ENCODE peak calls at places on chromosomes 6 and 20, in seven cellular contexts. K is HCT116; T is ovary; H is tibial artery; I is left ventricle myocardium inferior; U is CD8-positive, alpha-beta memory T cell; M is gastrocnemius medialis. W is an unnamed sample. For H3K9me3, the result is how much of the 10 kb centered on the place peaks cover.

GRCh38 chr6:140252099-140252498 is 877.7 kb upstream of the CITED2 start:
- DNase-seq in K (no peak), T (no peak), H (no peak), I (no peak), U (no peak), M (no peak), W (no peak)

GRCh38 chr6:42674780-42675179 is 47.6 kb downstream of the PRPH2 start:
- DNase-seq in K (no peak), T (no peak), H (no peak), I (no peak), U (no peak), M (peak), W (no peak)

GRCh38 chr20:19013907-19014306 is 198.5 kb upstream of the SLC24A3 start:
- DNase-seq in K (no peak), T (no peak), H (no peak), I (no peak), U (no peak), M (no peak), W (no peak)

GRCh38 chr6:116461563-116462507 is 660 bp downstream of the CALHM6 start:
- DNase-seq in K (no peak), T (peak), H (peak), I (peak), U (peak), M (no peak), W (peak)

GRCh38 chr6:16651871-16652270 is 109.4 kb downstream of the ATXN1 start:
- DNase-seq in K (no peak), T (no peak), H (no peak), I (no peak), U (no peak), M (no peak), W (no peak)

GRCh38 chr6:13513606-13514502 is 26.5 kb upstream of the GFOD1 start:
- DNase-seq in K (no peak), T (no peak), H (no peak), I (no peak), U (no peak), M (no peak), W (no peak)

GRCh38 chr20:57092112-57092899 is 174.1 kb downstream of the BMP7 start:
- DNase-seq in K (peak), T (no peak), H (no peak), I (peak), U (no peak), M (no peak), W (peak)

GRCh38 chr6:121222656-121223055 is 111.6 kb downstream of the TBC1D32 start:
- DNase-seq in K (no peak), T (no peak), H (no peak), I (no peak), U (no peak), M (no peak), W (no peak)

GRCh38 chr20:50347568-50347981 is 156.9 kb downstream of the CEBPB start:
- DNase-seq in K (no peak), T (no peak), H (no peak), I (no peak), U (no peak), M (no peak), W (no peak)

GRCh38 chr6:27630727-27631613 is 158.1 kb upstream of the ZNF184 start:
- DNase-seq in K (peak), T (peak), H (no peak), I (no peak), U (no peak), M (no peak), W (no peak)

GRCh38 chr20:47003223-47003622 is 108.6 kb downstream of the EYA2 start:
- DNase-seq in K (no peak), T (no peak), H (no peak), I (no peak), U (no peak), M (no peak), W (no peak)

GRCh38 chr6:27209659-27210269 is 37.7 kb upstream of the PRSS16 start:
- DNase-seq in K (no peak), T (no peak), H (no peak), I (no peak), U (no peak), M (no peak), W (no peak)

GRCh38 chr6:72850040-72850439 is 228.2 kb downstream of the KCNQ5 start:
- DNase-seq in K (no peak), T (no peak), H (no peak), I (no peak), U (no peak), M (no peak), W (no peak)

GRCh38 chr6:103011605-103012004 is 1618.1 kb downstream of the GRIK2 start:
- DNase-seq in K (no peak), T (no peak), H (no peak), I (no peak), U (no peak), M (no peak), W (no peak)

GRCh38 chr6:149012040-149012545 is 265.3 kb downstream of the UST start:
- DNase-seq in K (peak), T (no peak), H (no peak), I (no peak), U (no peak), M (no peak), W (no peak)

GRCh38 chr6:83853178-83853967 is at the start of gene RIPPLY2:
- DNase-seq in K (no peak), T (no peak), H (peak), I (peak), U (no peak), M (no peak), W (no peak)

GRCh38 chr20:59945175-59945574 is 5.0 kb downstream of the FAM217B start:
- DNase-seq in K (no peak), T (no peak), H (no peak), I (no peak), U (no peak), M (no peak), W (no peak)

GRCh38 chr6:89584539-89584938 is 54.0 kb downstream of the LYRM2 start:
- DNase-seq in K (no peak), T (no peak), H (no peak), I (no peak), U (no peak), M (no peak), W (no peak)

GRCh38 chr20:17627101-17627950 is 54.7 kb downstream of the RRBP1 start:
- DNase-seq in K (no peak), T (no peak), H (peak), I (peak), U (no peak), M (no peak), W (no peak)

GRCh38 chr6:40948598-40948997 is 90.4 kb downstream of the UNC5CL start:
- DNase-seq in K (no peak), T (no peak), H (no peak), I (no peak), U (no peak), M (no peak), W (no peak)

GRCh38 chr6:27144740-27145079 is 102.8 kb upstream of the PRSS16 start:
- DNase-seq in K (no peak), T (no peak), H (no peak), I (no peak), U (no peak), M (no peak), W (no peak)

GRCh38 chr6:82017316-82017715 is 230.2 kb downstream of the IBTK start:
- DNase-seq in K (peak), T (peak), H (peak), I (no peak), U (no peak), M (peak), W (no peak)

GRCh38 chr6:170284866-170285469 is 5.9 kb downstream of the DLL1 start:
- DNase-seq in K (no peak), T (no peak), H (no peak), I (no peak), U (no peak), M (no peak), W (no peak)

GRCh38 chr20:44970243-44970757 is 4.0 kb downstream of the STK4 start:
- DNase-seq in K (no peak), T (no peak), H (no peak), I (no peak), U (no peak), M (no peak), W (no peak)

GRCh38 chr6:133890941-133891813 is 2.3 kb downstream of the TCF21 start:
- DNase-seq in K (no peak), T (peak), H (no peak), I (peak), U (no peak), M (no peak), W (no peak)

GRCh38 chr6:63643862-63644261 is 8.3 kb downstream of the PHF3 start:
- DNase-seq in K (no peak), T (no peak), H (no peak), I (no peak), U (no peak), M (no peak), W (no peak)

GRCh38 chr6:157879034-157879872 is 56.2 kb downstream of the SNX9 start:
- DNase-seq in K (no peak), T (no peak), H (no peak), I (no peak), U (no peak), M (no peak), W (no peak)

GRCh38 chr6:39319621-39320369 is 2.7 kb downstream of the KCNK16 start:
- DNase-seq in K (no peak), T (no peak), H (no peak), I (no peak), U (no peak), M (no peak), W (no peak)

GRCh38 chr6:2044192-2044591 is 201.2 kb downstream of the GMDS start:
- DNase-seq in K (no peak), T (no peak), H (no peak), I (no peak), U (no peak), M (no peak), W (no peak)
- H3K9me3 ChIP-seq in K (under half), T (under half), H (under half), I (under half), U (under half), M (under half), W (under half)

GRCh38 chr6:109360791-109361190 is 21.5 kb downstream of the CD164 start:
- DNase-seq in K (no peak), T (no peak), H (no peak), I (no peak), U (no peak), M (no peak), W (no peak)

GRCh38 chr6:109358204-109358603 is 24.1 kb downstream of the CD164 start:
- DNase-seq in K (no peak), T (no peak), H (no peak), I (no peak), U (no peak), M (no peak), W (no peak)

GRCh38 chr6:109360281-109360680 is 22.0 kb downstream of the CD164 start:
- DNase-seq in K (no peak), T (no peak), H (no peak), I (no peak), U (no peak), M (no peak), W (no peak)

GRCh38 chr6:109359248-109359647 is 23.0 kb downstream of the CD164 start:
- DNase-seq in K (no peak), T (no peak), H (no peak), I (no peak), U (no peak), M (no peak), W (no peak)

GRCh38 chr6:109356237-109356636 is 26.0 kb downstream of the CD164 start:
- DNase-seq in K (no peak), T (no peak), H (no peak), I (no peak), U (no peak), M (no peak), W (no peak)
- H3K9me3 ChIP-seq in K (under half), T (under half), H (under half), I (under half), U (under half), M (under half), W (under half)

DNA sequence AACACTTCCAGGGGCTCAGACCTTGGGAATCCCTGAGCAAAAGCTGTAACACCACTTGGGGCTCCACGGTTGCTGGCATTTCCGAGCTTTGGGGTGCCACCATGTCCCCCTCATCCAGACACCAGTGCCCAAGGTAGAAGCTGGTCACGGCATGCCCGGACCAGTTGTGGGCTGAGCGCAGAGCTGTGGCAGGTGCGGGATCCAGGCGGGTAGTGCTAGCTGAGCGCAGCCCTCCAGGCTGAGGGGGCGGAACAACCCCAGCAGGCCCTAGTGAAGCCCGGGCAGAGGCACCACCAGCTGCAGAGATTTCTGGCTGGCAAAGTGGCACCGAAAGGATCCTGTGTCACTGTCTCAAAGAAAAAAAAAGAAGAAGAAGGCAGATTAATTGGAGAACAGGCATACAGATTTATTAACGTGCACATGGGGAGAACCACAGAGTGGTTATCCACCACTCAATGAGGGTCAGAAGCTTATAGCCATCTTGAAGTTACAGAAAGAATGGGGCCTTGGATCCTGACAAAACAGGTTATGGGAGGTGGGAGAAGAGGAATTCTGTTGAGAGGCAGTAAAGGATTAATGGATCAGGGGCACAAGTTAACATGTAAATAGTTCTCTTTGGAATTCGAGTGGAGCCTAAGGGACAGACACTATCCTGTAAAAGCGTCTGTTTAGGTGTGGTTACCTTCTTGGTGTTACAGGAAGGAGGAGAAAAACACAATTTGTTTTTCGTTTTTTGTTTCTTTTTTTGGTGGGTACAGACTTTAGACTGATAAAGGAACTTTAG is 107.5 kb downstream of the CD24 start:
- DNase-seq in K (no peak), T (no peak), H (no peak), I (no peak), U (no peak), M (no peak), W (no peak)
- H3K9me3 ChIP-seq in K (under half), T (under half), H (under half), I (under half), U (under half), M (under half), W (under half)

GRCh38 chr6:35764238-35764896 is 12.0 kb upstream of the CLPSL2 start:
- DNase-seq in K (peak), T (no peak), H (no peak), I (no peak), U (no peak), M (no peak), W (no peak)

GRCh38 chr6:35774116-35774794 is 2.1 kb upstream of the CLPSL2 start:
- DNase-seq in K (no peak), T (no peak), H (no peak), I (no peak), U (no peak), M (no peak), W (no peak)

GRCh38 chr6:35771343-35771627 is 5.1 kb upstream of the CLPSL2 start:
- DNase-seq in K (no peak), T (no peak), H (no peak), I (no peak), U (no peak), M (no peak), W (no peak)

GRCh38 chr6:35765739-35766138 is 10.7 kb upstream of the CLPSL2 start:
- DNase-seq in K (no peak), T (no peak), H (no peak), I (no peak), U (no peak), M (no peak), W (no peak)

GRCh38 chr6:35769211-35769610 is 7.2 kb upstream of the CLPSL2 start:
- DNase-seq in K (no peak), T (no peak), H (no peak), I (no peak), U (no peak), M (no peak), W (no peak)
- H3K9me3 ChIP-seq in K (under half), T (under half), H (under half), I (under half), U (under half), M (under half), W (under half)

DNA sequence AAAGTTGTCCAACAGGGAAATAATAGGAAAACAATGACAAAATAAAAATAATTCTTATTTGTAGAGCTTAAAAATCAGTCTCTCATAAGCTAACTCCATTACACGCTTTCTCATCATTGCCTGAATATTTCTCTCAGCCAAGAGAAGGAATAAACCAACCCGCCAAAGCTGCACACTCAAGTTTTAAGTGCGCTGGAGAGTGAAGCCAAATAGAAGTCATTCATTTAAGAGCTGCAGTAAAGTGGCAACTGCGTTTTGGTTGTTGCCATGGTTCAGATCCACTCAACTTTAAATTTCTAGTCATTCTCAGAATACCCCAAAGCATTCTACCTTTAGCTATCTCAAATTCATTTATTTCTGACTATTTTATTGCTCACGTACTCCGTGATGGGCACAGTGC is 230.7 kb downstream of the CBLN4 start:
- DNase-seq in K (no peak), T (no peak), H (no peak), I (no peak), U (no peak), M (no peak), W (no peak)
- H3K9me3 ChIP-seq in K (under half), T (under half), H (under half), I (under half), U (under half), M (under half), W (under half)

GRCh38 chr20:48393311-48393685 is 434.5 kb downstream of the PREX1 start:
- DNase-seq in K (no peak), T (no peak), H (no peak), I (no peak), U (no peak), M (no peak), W (no peak)

GRCh38 chr20:48393721-48394120 is 434.1 kb downstream of the PREX1 start:
- DNase-seq in K (no peak), T (no peak), H (no peak), I (no peak), U (no peak), M (no peak), W (no peak)

GRCh38 chr20:48390981-48391380 is 436.8 kb downstream of the PREX1 start:
- DNase-seq in K (no peak), T (no peak), H (no peak), I (no peak), U (no peak), M (no peak), W (no peak)

GRCh38 chr20:48394415-48395081 is 433.3 kb downstream of the PREX1 start:
- DNase-seq in K (no peak), T (no peak), H (no peak), I (no peak), U (no peak), M (no peak), W (no peak)

GRCh38 chr20:48392407-48393310 is 435.1 kb downstream of the PREX1 start:
- DNase-seq in K (no peak), T (no peak), H (no peak), I (no peak), U (no peak), M (no peak), W (no peak)
- H3K9me3 ChIP-seq in K (under half), T (under half), H (under half), I (under half), U (under half), M (under half), W (under half)

DNA sequence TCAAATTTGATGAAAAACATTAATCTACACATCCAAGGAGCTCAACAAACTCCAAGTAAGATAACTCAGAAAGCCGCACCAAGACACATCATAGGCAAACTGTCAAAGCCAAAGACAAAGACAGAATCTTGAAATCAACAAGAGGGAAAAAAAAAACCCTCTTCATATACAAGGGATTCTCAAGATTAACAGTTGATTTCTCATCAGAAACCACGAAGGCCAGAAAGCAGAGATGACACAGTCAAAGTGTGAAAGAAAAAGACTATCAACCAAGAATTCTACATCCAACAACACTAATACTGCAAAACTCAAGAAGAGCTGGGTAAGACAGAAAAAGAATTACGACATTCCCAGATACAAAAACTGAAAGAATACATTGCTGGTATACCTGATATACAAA is 73.8 kb downstream of the CDK19 start:
- DNase-seq in K (no peak), T (no peak), H (no peak), I (no peak), U (no peak), M (no peak), W (no peak)
- H3K9me3 ChIP-seq in K (under half), T (under half), H (under half), I (under half), U (under half), M (under half), W (under half)

DNA sequence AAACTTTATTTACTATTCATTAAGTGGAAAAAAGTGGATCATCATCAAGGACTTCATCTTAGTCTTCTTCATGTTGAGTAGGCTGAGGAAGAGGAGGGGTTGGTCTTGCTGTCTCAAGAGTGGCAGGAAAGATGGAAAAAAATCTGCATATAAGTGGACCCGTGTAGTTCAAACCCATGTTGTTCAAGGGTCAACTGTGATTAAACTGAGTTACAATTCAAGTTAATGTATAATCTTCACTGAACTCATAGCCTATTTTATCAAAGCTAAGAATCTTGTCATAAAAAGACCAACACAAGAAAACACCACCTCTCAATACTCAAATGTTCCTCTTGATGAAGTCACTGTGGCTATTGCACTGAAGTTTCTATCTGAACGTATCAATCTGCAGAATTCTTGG is 260.2 kb downstream of the FNDC1 start:
- DNase-seq in K (no peak), T (no peak), H (no peak), I (no peak), U (no peak), M (no peak), W (no peak)
- H3K9me3 ChIP-seq in K (under half), T (under half), H (under half), I (under half), U (under half), M (under half), W (under half)

GRCh38 chr6:164563866-164564265 is 745.5 kb downstream of the C6orf118 start:
- DNase-seq in K (no peak), T (no peak), H (no peak), I (no peak), U (no peak), M (no peak), W (no peak)

GRCh38 chr6:164561656-164562055 is 747.7 kb downstream of the C6orf118 start:
- DNase-seq in K (no peak), T (no peak), H (no peak), I (no peak), U (no peak), M (no peak), W (no peak)
- H3K9me3 ChIP-seq in K (under half), T (under half), H (under half), I (under half), U (under half), M (under half), W (under half)

GRCh38 chr6:11490996-11491395 is 46.6 kb upstream of the TMEM170B start:
- DNase-seq in K (no peak), T (no peak), H (no peak), I (no peak), U (no peak), M (no peak), W (no peak)
- H3K9me3 ChIP-seq in K (under half), T (under half), H (under half), I (under half), U (under half), M (under half), W (under half)